ENCODE peak calls at places on chromosomes 7 and 10, in five cellular contexts. K is AG09319, I is thoracic aorta, A is fibroblast of lung, H is cardiac fibroblast. E is an unnamed sample.

GRCh38 chr7:155685070-155685790 is 40.8 kb downstream of the RBM33 start:
- DNase-seq in K (no peak), H (no peak), I (no peak), A (peak; percentile 50), E (no peak)

GRCh38 chr10:97255512-97256293 is 36.7 kb downstream of the ARHGAP19 start:
- DNase-seq in K (no peak), I (no peak), H (no peak), A (no peak), E (no peak)

GRCh38 chr7:6294839-6295238 is 22.4 kb upstream of the CYTH3 start:
- DNase-seq in H (peak; percentile 65), K (no peak), I (no peak), A (no peak), E (peak; percentile 70)

GRCh38 chr7:80374321-80374720 is 137.5 kb downstream of the GNAT3 start:
- DNase-seq in A (no peak), K (no peak), I (no peak), H (no peak), E (no peak)

GRCh38 chr10:661891-662605 is 27.4 kb downstream of the DIP2C start:
- DNase-seq in A (no peak), I (no peak), H (no peak), K (no peak), E (no peak)

GRCh38 chr7:134724606-134725005 is 54.8 kb upstream of the CALD1 start:
- DNase-seq in A (peak; percentile 40), I (no peak), K (no peak), H (peak; percentile 82), E (peak; percentile 75)

GRCh38 chr10:101319241-101319915 is 34.6 kb upstream of the BTRC start:
- DNase-seq in K (no peak), I (no peak), H (no peak), A (peak; percentile 19), E (peak; percentile 25)

GRCh38 chr7:84161398-84161797 is 33.2 kb downstream of the SEMA3A start:
- DNase-seq in H (no peak), I (no peak), A (no peak), K (no peak), E (no peak)

GRCh38 chr7:143126146-143126545 is 5.7 kb upstream of the PIP start:
- DNase-seq in A (no peak), I (no peak), H (peak; percentile 80), K (peak; percentile 3), E (peak; percentile 87)

GRCh38 chr10:110151467-110151866 is 55.9 kb upstream of the MXI1 start:
- DNase-seq in H (no peak), A (no peak), I (no peak), K (no peak), E (no peak)

GRCh38 chr10:74029943-74030342 is 32.0 kb downstream of the VCL start:
- DNase-seq in H (no peak), A (no peak), I (no peak), K (no peak), E (no peak)

GRCh38 chr7:37408885-37409248 is 39.8 kb downstream of the ELMO1 start:
- DNase-seq in K (no peak), H (no peak), A (no peak), I (no peak), E (no peak)

GRCh38 chr7:150964593-150965111 is 13.5 kb downstream of the KCNH2 start:
- DNase-seq in I (no peak), K (no peak), H (no peak), A (no peak), E (no peak)

GRCh38 chr7:146411975-146412374 is 295.4 kb downstream of the CNTNAP2 start:
- DNase-seq in A (no peak), I (no peak), K (no peak), H (no peak), E (no peak)

GRCh38 chr7:45684910-45685618 is 110.9 kb downstream of the ADCY1 start:
- DNase-seq in H (no peak), I (no peak), A (no peak), K (no peak), E (no peak)

GRCh38 chr10:45294681-45295080 is 20.7 kb downstream of the OR13A1 start:
- DNase-seq in K (no peak), I (no peak), H (no peak), A (no peak), E (no peak)

GRCh38 chr7:150997817-150998216 is 7.0 kb downstream of the NOS3 start:
- DNase-seq in H (no peak), K (no peak), A (no peak), I (no peak), E (no peak)

GRCh38 chr10:13815766-13816165 is 229.0 kb downstream of the PRPF18 start:
- DNase-seq in H (peak; percentile 73), A (peak; percentile 85), I (no peak), K (peak; percentile 18), E (peak; percentile 59)

GRCh38 chr10:85515316-85515715 is 851.3 kb downstream of the GRID1 start:
- DNase-seq in I (no peak), H (no peak), A (no peak), K (no peak), E (no peak)

GRCh38 chr10:51171946-51172345 is 97.7 kb downstream of the PRKG1 start:
- DNase-seq in H (peak; percentile 76), A (no peak), I (no peak), K (no peak), E (peak; percentile 68)

GRCh38 chr10:46255696-46256355 is 31.0 kb upstream of the ANTXRL start:
- DNase-seq in A (peak; percentile 10), H (peak; percentile 11), K (no peak), I (peak; percentile 28), E (peak; percentile 2)

GRCh38 chr7:142855401-142855743 is 496 bp downstream of the EPHB6 start:
- DNase-seq in I (no peak), K (no peak), H (peak; percentile 7), A (no peak), E (no peak)

GRCh38 chr10:49649294-49649693 is 30.2 kb upstream of the C10orf53 start:
- DNase-seq in K (no peak), I (no peak), A (no peak), H (no peak), E (no peak)

GRCh38 chr10:87771871-87772500 is 46.0 kb downstream of the ATAD1 start:
- DNase-seq in K (no peak), I (no peak), A (peak; percentile 16), H (peak; percentile 51), E (peak; percentile 48)

GRCh38 chr7:142811154-142811737 is 40.5 kb downstream of the PRSS2 start:
- DNase-seq in A (peak; percentile 58), I (no peak), K (peak; percentile 3), H (peak; percentile 72), E (peak; percentile 65)

GRCh38 chr10:71978476-71978875 is 14.3 kb downstream of the CHST3 start:
- DNase-seq in H (no peak), I (no peak), A (no peak), K (no peak), E (no peak)
- TF ChIP-seq CTCF in H (no peak), I (no peak), A (no peak), K (no peak), E (no peak)

GRCh38 chr10:129877773-129878371 is 86.2 kb downstream of the EBF3 start:
- DNase-seq in A (no peak), K (no peak), I (no peak), H (peak; percentile 43), E (peak; percentile 3)
- TF ChIP-seq CTCF in A (no peak), K (peak; percentile 24), I (peak; percentile 13), H (peak; percentile 83), E (peak; percentile 54)

GRCh38 chr7:87318741-87319140 is 26.7 kb upstream of the CROT start:
- DNase-seq in H (no peak), I (no peak), A (no peak), K (no peak), E (no peak)
- TF ChIP-seq CTCF in H (no peak), I (no peak), A (no peak), K (no peak), E (no peak)

DNA sequence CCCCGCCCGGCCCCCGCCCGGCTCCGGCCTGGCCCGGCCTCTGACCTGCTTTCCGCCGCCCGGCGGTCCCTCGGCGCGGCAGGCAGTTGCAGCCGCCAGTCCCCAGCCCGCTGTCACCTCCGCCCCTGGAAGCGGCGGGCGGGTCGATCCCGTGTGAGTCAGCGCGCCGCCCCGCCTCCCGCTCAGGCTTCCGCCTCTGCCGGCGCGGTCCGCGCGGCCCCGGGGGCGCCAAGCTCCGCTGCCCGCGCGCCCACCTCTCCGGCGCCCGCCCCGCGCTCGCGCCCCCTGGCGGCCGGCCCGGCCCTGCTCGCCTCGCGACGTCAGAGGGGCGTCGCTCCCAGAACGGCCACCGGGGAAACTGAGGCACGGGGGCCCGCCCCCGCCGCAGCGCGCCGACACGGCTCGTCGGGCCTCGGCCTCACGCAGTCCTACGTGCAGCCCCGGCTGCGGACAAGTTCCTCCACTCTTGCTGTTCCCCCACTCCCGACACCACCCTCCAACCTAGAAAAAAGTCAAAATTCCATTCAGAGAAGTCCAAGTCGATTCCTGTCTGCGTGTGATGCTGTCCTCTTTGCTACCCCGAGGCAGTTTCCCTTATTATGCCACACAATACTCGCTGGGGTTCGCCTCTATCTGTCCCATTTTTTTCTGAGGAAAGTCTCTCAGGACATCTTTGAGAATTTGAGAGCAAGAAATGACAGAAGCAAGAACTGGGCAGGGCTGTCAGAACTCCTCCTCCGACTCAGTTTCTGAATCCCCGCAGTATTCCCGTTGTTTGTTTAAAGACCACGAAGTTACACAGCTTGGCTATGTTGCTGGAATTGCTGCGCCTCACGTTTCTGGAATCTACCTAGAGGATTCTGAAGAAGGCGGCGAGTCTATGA is at the start of gene DNMBP:
- DNase-seq in K (no peak), I (peak; percentile 21), A (peak; percentile 79), H (peak; percentile 71), E (peak; percentile 75)
- TF ChIP-seq CTCF in K (no peak), I (peak; percentile 52), A (peak; percentile 30), H (no peak), E (no peak)

GRCh38 chr7:88462799-88463198 is 156.1 kb upstream of the STEAP4 start:
- DNase-seq in K (no peak), A (no peak), I (no peak), H (no peak), E (no peak)
- TF ChIP-seq CTCF in K (no peak), A (no peak), I (no peak), H (no peak), E (no peak)

DNA sequence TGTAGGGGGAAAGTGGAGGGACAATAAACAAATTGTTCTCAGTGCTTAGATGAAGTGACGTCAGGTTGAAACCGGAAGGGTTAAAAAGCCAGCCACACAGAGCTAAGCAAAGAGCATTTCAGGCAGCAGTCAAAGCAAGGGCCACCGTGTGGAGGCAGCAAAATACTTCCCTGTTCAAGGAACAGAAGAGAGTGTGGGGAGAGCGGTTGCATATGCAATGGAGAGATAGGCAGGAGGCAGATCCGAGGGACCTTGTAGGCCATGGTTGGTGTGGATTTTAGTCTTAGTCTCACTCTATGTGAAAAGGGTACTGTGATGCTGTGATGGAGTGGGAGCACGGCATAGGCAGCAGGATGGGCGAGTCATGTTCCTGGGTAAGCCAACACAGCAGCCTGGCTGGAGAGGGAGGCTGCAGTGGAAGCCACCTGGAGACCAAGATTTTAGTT is 3.8 kb upstream of the STN1 start:
- DNase-seq in K (no peak), H (peak; percentile 29), A (peak; percentile 18), I (no peak), E (no peak)
- TF ChIP-seq CTCF in K (no peak), H (no peak), A (peak; percentile 6), I (no peak), E (no peak)

DNA sequence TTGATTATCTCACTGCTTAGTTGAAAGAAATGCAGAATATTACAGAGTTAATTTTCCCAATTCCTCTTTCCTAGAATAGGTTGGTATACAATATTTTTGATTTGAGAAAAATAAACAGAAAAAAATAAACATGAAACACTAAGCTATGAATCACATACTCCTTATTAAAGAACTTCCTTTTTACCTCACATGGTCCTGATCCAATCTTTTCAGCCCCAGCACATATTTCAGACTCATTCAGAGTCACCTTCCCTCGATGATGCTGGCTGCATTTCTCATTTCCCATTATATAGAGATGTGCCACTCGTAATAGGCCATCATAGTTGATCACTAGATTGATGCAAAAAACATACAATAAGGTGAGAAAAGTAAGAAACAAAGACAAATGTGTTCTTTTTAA is 64.6 kb downstream of the HGF start:
- DNase-seq in I (no peak), H (peak; percentile 49), A (no peak), K (no peak), E (no peak)
- TF ChIP-seq CTCF in I (no peak), H (no peak), A (no peak), K (no peak), E (no peak)

E was measured in fibroblast of mammary gland.